ENCODE peak calls at places on chromosomes 13 and 19, in seven cellular contexts. L is mesenteric fat pad; Z is activated T-helper 9 cell treated with anti-CD3 and anti-CD28 coated beads, Interleukin-2, amount 50 U/mL, for 16 hours; U is substantia nigra; J is Calu3; I is naive thymus-derived CD8-positive, alpha-beta T cell; M is endothelial cell. V is an unnamed sample.

GRCh38 chr19:41745761-41746160 is 9.6 kb upstream of the CEACAM6 start:
- DNase-seq in L (no peak), Z (no peak), U (no peak), J (no peak), I (no peak), M (no peak), V (no peak)

GRCh38 chr13:41709511-41709910 is 251.4 kb downstream of the VWA8 start:
- DNase-seq in L (no peak), Z (no peak), U (no peak), J (no peak), I (no peak), M (no peak), V (no peak)

GRCh38 chr19:46955114-46955812 is 64.4 kb upstream of the NPAS1 start:
- DNase-seq in L (no peak), Z (no peak), U (no peak), J (no peak), I (no peak), M (no peak), V (no peak)

GRCh38 chr19:43564800-43565199 is 10.5 kb downstream of the XRCC1 start:
- DNase-seq in L (no peak), Z (no peak), U (no peak), J (no peak), I (no peak), M (no peak), V (no peak)

GRCh38 chr13:114015608-114016295 is 41.9 kb upstream of the C13orf46 start:
- DNase-seq in L (no peak), Z (no peak), U (no peak), J (no peak), I (no peak), M (no peak), V (no peak)

GRCh38 chr19:4327252-4327876 is 11.3 kb downstream of the STAP2 start:
- DNase-seq in L (no peak), Z (peak), U (peak), J (no peak), I (peak), M (peak), V (peak)

GRCh38 chr13:30108216-30108912 is 199.0 kb downstream of the KATNAL1 start:
- DNase-seq in L (peak), Z (no peak), U (no peak), J (no peak), I (no peak), M (no peak), V (no peak)

GRCh38 chr19:14577885-14578427 is 4.9 kb upstream of the CLEC17A start:
- DNase-seq in L (no peak), Z (no peak), U (no peak), J (no peak), I (no peak), M (no peak), V (peak)

GRCh38 chr13:51737609-51738008 is 66.4 kb downstream of the DHRS12 start:
- DNase-seq in L (no peak), Z (no peak), U (no peak), J (no peak), I (no peak), M (no peak), V (no peak)

GRCh38 chr19:24099829-24100228 is 12.8 kb downstream of the ZNF254 start:
- DNase-seq in L (no peak), Z (no peak), U (no peak), J (no peak), I (no peak), M (no peak), V (no peak)